ENCODE peak calls at places on chromosomes 13 and 19, in ten cellular contexts. R is GM13977; S is substantia nigra; G is small intestine; C is neural progenitor cell; W is CD4-positive, alpha-beta memory T cell; E is Right ventricle myocardium superior; P is naive thymus-derived CD8-positive, alpha-beta T cell; A is left cardiac atrium; Q is HCT116. T is an unnamed sample.

GRCh38 chr19:29268721-29269483 is 56.0 kb upstream of the UQCRFS1 start:
- DNase-seq in R (no peak), S (no peak), G (no peak), C (no peak), W (no peak), E (no peak), P (no peak), A (no peak), Q (no peak), T (no peak)

GRCh38 chr19:39053276-39054090 is 21.1 kb upstream of the FBXO27 start:
- DNase-seq in R (no peak), S (peak), G (peak), C (no peak), W (no peak), E (no peak), P (no peak), A (no peak), Q (no peak), T (no peak)

GRCh38 chr19:50654882-50655281 is 5.6 kb downstream of the C19orf81 start:
- DNase-seq in R (no peak), S (no peak), G (no peak), C (no peak), W (no peak), E (no peak), P (no peak), A (no peak), Q (no peak), T (no peak)

GRCh38 chr13:25679154-25679553 is 307.4 kb downstream of the ATP8A2 start:
- DNase-seq in R (no peak), S (no peak), G (no peak), C (no peak), W (no peak), E (no peak), P (no peak), A (no peak), Q (no peak), T (no peak)

GRCh38 chr19:7868326-7868670 is 5.9 kb downstream of the PRR36 start:
- DNase-seq in R (no peak), S (no peak), G (peak), C (no peak), W (no peak), E (no peak), P (peak), A (no peak), Q (no peak), T (no peak)

GRCh38 chr13:23468811-23469210 is 35.3 kb upstream of the SACS start:
- DNase-seq in R (no peak), S (no peak), G (no peak), C (no peak), W (no peak), E (no peak), P (no peak), A (no peak), Q (no peak), T (no peak)

GRCh38 chr13:30241537-30241936 is 65.8 kb downstream of the KATNAL1 start:
- DNase-seq in R (no peak), S (no peak), G (no peak), C (no peak), W (no peak), E (peak), P (no peak), A (no peak), Q (no peak), T (no peak)

GRCh38 chr13:31982540-31982939 is 49.0 kb upstream of the FRY start:
- DNase-seq in R (no peak), S (no peak), G (peak), C (no peak), W (no peak), E (peak), P (no peak), A (peak), Q (peak), T (no peak)

GRCh38 chr13:30846311-30846710 is 59.8 kb upstream of the MEDAG start:
- DNase-seq in R (no peak), S (no peak), G (no peak), C (no peak), W (no peak), E (no peak), P (no peak), A (no peak), Q (no peak), T (no peak)

GRCh38 chr13:50609016-50609415 is 234.5 kb downstream of the DLEU7 start:
- DNase-seq in R (no peak), S (no peak), G (no peak), C (no peak), W (no peak), E (no peak), P (no peak), A (no peak), Q (no peak), T (no peak)

GRCh38 chr13:113935081-113935511 is 38.8 kb downstream of the C13orf46 start:
- DNase-seq in R (no peak), S (no peak), G (no peak), C (peak), W (no peak), E (peak), P (no peak), A (peak), Q (no peak), T (no peak)

GRCh38 chr13:67231481-67231940 is 1.4 kb upstream of the PCDH9 start:
- DNase-seq in R (no peak), S (no peak), G (no peak), C (peak), W (no peak), E (no peak), P (no peak), A (no peak), Q (no peak), T (no peak)

GRCh38 chr13:51380269-51380668 is 40.8 kb downstream of the SERPINE3 start:
- DNase-seq in R (no peak), S (no peak), G (peak), C (no peak), W (no peak), E (no peak), P (no peak), A (no peak), Q (no peak), T (no peak)

GRCh38 chr19:30781519-30781918 is 409.3 kb downstream of the ZNF536 start:
- DNase-seq in R (no peak), S (no peak), G (no peak), C (no peak), W (no peak), E (peak), P (no peak), A (no peak), Q (no peak), T (no peak)

GRCh38 chr13:99043700-99044300 is 65.9 kb upstream of the DOCK9 start:
- DNase-seq in R (no peak), S (no peak), G (no peak), C (no peak), W (no peak), E (no peak), P (no peak), A (no peak), Q (no peak), T (no peak)

GRCh38 chr13:112616586-112617381 is 28.8 kb upstream of the TUBGCP3 start:
- DNase-seq in R (peak), S (no peak), G (peak), C (peak), W (no peak), E (no peak), P (no peak), A (no peak), Q (peak), T (no peak)

GRCh38 chr19:43572172-43572588 is 3.1 kb downstream of the XRCC1 start:
- DNase-seq in R (no peak), S (no peak), G (peak), C (no peak), W (no peak), E (no peak), P (no peak), A (no peak), Q (no peak), T (no peak)

GRCh38 chr19:30682576-30683536 is 310.7 kb downstream of the ZNF536 start:
- DNase-seq in R (peak), S (peak), G (peak), C (peak), W (peak), E (peak), P (peak), A (peak), Q (peak), T (peak)

GRCh38 chr13:41610426-41610825 is 153.1 kb downstream of the RGCC start:
- DNase-seq in R (no peak), S (no peak), G (no peak), C (no peak), W (no peak), E (peak), P (no peak), A (peak), Q (no peak), T (no peak)

GRCh38 chr13:51728972-51729371 is 75.0 kb downstream of the DHRS12 start:
- DNase-seq in R (no peak), S (no peak), G (no peak), C (no peak), W (no peak), E (no peak), P (no peak), A (no peak), Q (no peak), T (no peak)

GRCh38 chr19:49690073-49690655 is 752 bp upstream of the CPT1C start:
- DNase-seq in R (no peak), S (peak), G (no peak), C (peak), W (no peak), E (no peak), P (no peak), A (no peak), Q (no peak), T (no peak)

GRCh38 chr19:40466219-40467006 is at the start of gene SPTBN4:
- DNase-seq in R (peak), S (peak), G (no peak), C (peak), W (peak), E (peak), P (peak), A (peak), Q (no peak), T (peak)

GRCh38 chr13:73870970-73871935 is 263.0 kb downstream of the KLF12 start:
- DNase-seq in R (no peak), S (no peak), G (no peak), C (no peak), W (no peak), E (no peak), P (no peak), A (peak), Q (no peak), T (no peak)

GRCh38 chr13:57123660-57124059 is 17.1 kb upstream of the PRR20A start:
- DNase-seq in R (no peak), S (no peak), G (no peak), C (no peak), W (no peak), E (peak), P (no peak), A (peak), Q (no peak), T (no peak)

GRCh38 chr19:57152921-57153320 is 7.9 kb upstream of the ZIM3 start:
- DNase-seq in R (no peak), S (no peak), G (no peak), C (no peak), W (no peak), E (no peak), P (no peak), A (no peak), Q (no peak), T (no peak)

GRCh38 chr19:48918801-48919247 is 14.7 kb upstream of the DHDH start:
- DNase-seq in R (no peak), S (no peak), G (no peak), C (peak), W (no peak), E (no peak), P (no peak), A (no peak), Q (no peak), T (no peak)

GRCh38 chr13:32453981-32454380 is 26.1 kb upstream of the N4BP2L1 start:
- DNase-seq in R (no peak), S (no peak), G (no peak), C (no peak), W (no peak), E (no peak), P (no peak), A (no peak), Q (no peak), T (no peak)

GRCh38 chr19:49544154-49544553 is 16.4 kb downstream of the RCN3 start:
- DNase-seq in R (no peak), S (no peak), G (no peak), C (no peak), W (no peak), E (no peak), P (no peak), A (no peak), Q (no peak), T (no peak)

GRCh38 chr19:3360494-3361383 is 5.6 kb upstream of the NFIC start:
- DNase-seq in R (peak), S (peak), G (peak), C (peak), W (peak), E (peak), P (peak), A (peak), Q (no peak), T (peak)

GRCh38 chr19:20964798-20965197 is 41.7 kb downstream of the ZNF85 start:
- DNase-seq in R (no peak), S (no peak), G (no peak), C (no peak), W (peak), E (no peak), P (no peak), A (no peak), Q (no peak), T (no peak)

GRCh38 chr19:43553656-43554055 is 20.7 kb downstream of the ZNF575 start:
- DNase-seq in R (no peak), S (no peak), G (no peak), C (no peak), W (no peak), E (no peak), P (no peak), A (no peak), Q (no peak), T (no peak)

GRCh38 chr19:49712397-49712859 is 21.5 kb downstream of the CPT1C start:
- DNase-seq in R (no peak), S (no peak), G (no peak), C (peak), W (no peak), E (peak), P (no peak), A (peak), Q (peak), T (no peak)

GRCh38 chr19:10780368-10780767 is 55.6 kb downstream of the TMED1 start:
- DNase-seq in R (no peak), S (no peak), G (no peak), C (no peak), W (no peak), E (peak), P (no peak), A (peak), Q (no peak), T (no peak)

GRCh38 chr19:53431399-53432087 is at the start of gene ZNF761:
- DNase-seq in R (peak), S (peak), G (peak), C (peak), W (peak), E (peak), P (peak), A (peak), Q (peak), T (peak)

GRCh38 chr19:36097036-36097435 is 13.9 kb upstream of the OVOL3 start:
- DNase-seq in R (no peak), S (peak), G (no peak), C (peak), W (no peak), E (no peak), P (no peak), A (no peak), Q (no peak), T (no peak)

GRCh38 chr13:23828086-23828485 is 61.1 kb downstream of the MIPEP start:
- DNase-seq in R (no peak), S (no peak), G (no peak), C (no peak), W (no peak), E (no peak), P (no peak), A (no peak), Q (no peak), T (no peak)

GRCh38 chr13:30340367-30341184 is 33.2 kb upstream of the KATNAL1 start:
- DNase-seq in R (no peak), S (no peak), G (no peak), C (no peak), W (no peak), E (peak), P (no peak), A (peak), Q (peak), T (no peak)

GRCh38 chr19:46990998-46991676 is 28.5 kb upstream of the NPAS1 start:
- DNase-seq in R (peak), S (peak), G (peak), C (peak), W (peak), E (peak), P (peak), A (peak), Q (peak), T (peak)

GRCh38 chr19:6890421-6890913 is 3.1 kb downstream of the ADGRE1 start:
- DNase-seq in R (no peak), S (no peak), G (no peak), C (no peak), W (peak), E (no peak), P (no peak), A (no peak), Q (no peak), T (no peak)

GRCh38 chr19:57068921-57069697 is 50.7 kb upstream of the USP29 start:
- DNase-seq in R (no peak), S (peak), G (no peak), C (no peak), W (no peak), E (no peak), P (no peak), A (peak), Q (no peak), T (no peak)

T was measured in central memory CD8-positive, alpha-beta T cell.